ENCODE peak calls at places on chromosomes 4 and X, in five cellular contexts. One of them, this sample, is unnamed.

GRCh38 chr4:80185787-80186548 is 11.3 kb upstream of the PRDM8 start:
- DNase-seq in cardiac muscle cell: peak; percentile 30
- DNase-seq in K562: no peak
- DNase-seq in stomach: no peak
- DNase-seq in fibroblast of the aortic adventitia: no peak
- DNase-seq in this sample: no peak

GRCh38 chr4:123163501-123163900 is 233.1 kb upstream of the SPRY1 start:
- DNase-seq in cardiac muscle cell: no peak
- DNase-seq in K562: no peak
- DNase-seq in stomach: no peak
- DNase-seq in fibroblast of the aortic adventitia: no peak
- DNase-seq in this sample: peak; percentile 73

GRCh38 chrX:44451056-44451455 is 91.6 kb downstream of the FUNDC1 start:
- DNase-seq in cardiac muscle cell: no peak
- DNase-seq in K562: no peak
- DNase-seq in stomach: no peak
- DNase-seq in fibroblast of the aortic adventitia: no peak
- DNase-seq in this sample: no peak

GRCh38 chr4:1658581-1658980 is 25.5 kb downstream of the FAM53A start:
- DNase-seq in cardiac muscle cell: no peak
- DNase-seq in K562: no peak
- DNase-seq in stomach: no peak
- DNase-seq in fibroblast of the aortic adventitia: no peak
- DNase-seq in this sample: no peak

GRCh38 chr4:121138014-121138413 is 26.1 kb downstream of the TNIP3 start:
- DNase-seq in cardiac muscle cell: no peak
- DNase-seq in K562: no peak
- DNase-seq in stomach: no peak
- DNase-seq in fibroblast of the aortic adventitia: no peak
- DNase-seq in this sample: no peak

GRCh38 chr4:164116286-164116685 is 621.8 kb downstream of the TMA16 start:
- DNase-seq in cardiac muscle cell: no peak
- DNase-seq in K562: no peak
- DNase-seq in stomach: no peak
- DNase-seq in fibroblast of the aortic adventitia: no peak
- DNase-seq in this sample: no peak

GRCh38 chr4:13921805-13922204 is 294.3 kb upstream of the BOD1L1 start:
- DNase-seq in cardiac muscle cell: no peak
- DNase-seq in K562: no peak
- DNase-seq in stomach: no peak
- DNase-seq in fibroblast of the aortic adventitia: peak; percentile 77
- DNase-seq in this sample: peak; percentile 75

GRCh38 chr4:16757080-16757521 is 141.3 kb downstream of the LDB2 start:
- DNase-seq in cardiac muscle cell: no peak
- DNase-seq in K562: no peak
- DNase-seq in stomach: no peak
- DNase-seq in fibroblast of the aortic adventitia: peak; percentile 77
- DNase-seq in this sample: peak; percentile 34

GRCh38 chrX:41921492-41922124 is 1.7 kb downstream of the CASK start:
- DNase-seq in cardiac muscle cell: no peak
- DNase-seq in K562: no peak
- DNase-seq in stomach: no peak
- DNase-seq in fibroblast of the aortic adventitia: peak; percentile 72
- DNase-seq in this sample: peak; percentile 72

GRCh38 chrX:32408389-32408788 is 803.0 kb downstream of the DMD start:
- DNase-seq in cardiac muscle cell: no peak
- DNase-seq in K562: no peak
- DNase-seq in stomach: no peak
- DNase-seq in fibroblast of the aortic adventitia: no peak
- DNase-seq in this sample: no peak

GRCh38 chr4:534101-534575 is 35.1 kb downstream of the PIGG start:
- DNase-seq in cardiac muscle cell: no peak
- DNase-seq in K562: no peak
- DNase-seq in stomach: no peak
- DNase-seq in fibroblast of the aortic adventitia: no peak
- DNase-seq in this sample: no peak

GRCh38 chr4:128604840-128605239 is 204.7 kb upstream of the JADE1 start:
- DNase-seq in cardiac muscle cell: no peak
- DNase-seq in K562: no peak
- DNase-seq in stomach: no peak
- DNase-seq in fibroblast of the aortic adventitia: peak; percentile 20
- DNase-seq in this sample: peak; percentile 36

GRCh38 chrX:118350221-118350620 is 4.3 kb downstream of the WDR44 start:
- DNase-seq in cardiac muscle cell: no peak
- DNase-seq in K562: no peak
- DNase-seq in stomach: no peak
- DNase-seq in fibroblast of the aortic adventitia: peak; percentile 41
- DNase-seq in this sample: peak; percentile 56

GRCh38 chr4:14415146-14415545 is 587.1 kb upstream of the CPEB2 start:
- DNase-seq in cardiac muscle cell: peak; percentile 76
- DNase-seq in K562: no peak
- DNase-seq in stomach: no peak
- DNase-seq in fibroblast of the aortic adventitia: peak; percentile 57
- DNase-seq in this sample: peak; percentile 19

GRCh38 chr4:66404149-66404548 is 733.9 kb upstream of the EPHA5 start:
- DNase-seq in cardiac muscle cell: no peak
- DNase-seq in K562: no peak
- DNase-seq in stomach: no peak
- DNase-seq in fibroblast of the aortic adventitia: peak; percentile 69
- DNase-seq in this sample: no peak

GRCh38 chr4:3396611-3397010 is 45.2 kb upstream of the HGFAC start:
- DNase-seq in cardiac muscle cell: no peak
- DNase-seq in K562: no peak
- DNase-seq in stomach: no peak
- DNase-seq in fibroblast of the aortic adventitia: peak; percentile 9
- DNase-seq in this sample: no peak

GRCh38 chr4:188246488-188246887 is 107.2 kb downstream of the TRIML1 start:
- DNase-seq in cardiac muscle cell: no peak
- DNase-seq in K562: no peak
- DNase-seq in stomach: no peak
- DNase-seq in fibroblast of the aortic adventitia: no peak
- DNase-seq in this sample: no peak

GRCh38 chr4:173834151-173834550 is 304.1 kb upstream of the HAND2 start:
- DNase-seq in cardiac muscle cell: no peak
- DNase-seq in K562: no peak
- DNase-seq in stomach: no peak
- DNase-seq in fibroblast of the aortic adventitia: peak; percentile 56
- DNase-seq in this sample: peak; percentile 12

GRCh38 chr4:37531156-37531555 is 155.0 kb downstream of the RELL1 start:
- DNase-seq in cardiac muscle cell: no peak
- DNase-seq in K562: no peak
- DNase-seq in stomach: no peak
- DNase-seq in fibroblast of the aortic adventitia: no peak
- DNase-seq in this sample: no peak

GRCh38 chrX:24553016-24553415 is 87.9 kb downstream of the PDK3 start:
- DNase-seq in cardiac muscle cell: no peak
- DNase-seq in K562: no peak
- DNase-seq in stomach: no peak
- DNase-seq in fibroblast of the aortic adventitia: peak; percentile 32
- DNase-seq in this sample: peak; percentile 3

GRCh38 chrX:118682258-118683014 is 45.0 kb upstream of the IL13RA1 start:
- DNase-seq in cardiac muscle cell: no peak
- DNase-seq in K562: no peak
- DNase-seq in stomach: no peak
- DNase-seq in fibroblast of the aortic adventitia: peak; percentile 20
- DNase-seq in this sample: peak; percentile 4

GRCh38 chrX:1874416-1874815 is 259.6 kb downstream of the ASMT start:
- DNase-seq in cardiac muscle cell: no peak
- DNase-seq in K562: no peak
- DNase-seq in stomach: no peak
- DNase-seq in fibroblast of the aortic adventitia: no peak
- DNase-seq in this sample: no peak

GRCh38 chr4:185201983-185202962 is 1.5 kb downstream of the CFAP97 start:
- DNase-seq in cardiac muscle cell: peak; percentile 33
- DNase-seq in K562: peak; percentile 54
- DNase-seq in stomach: no peak
- DNase-seq in fibroblast of the aortic adventitia: peak; percentile 61
- DNase-seq in this sample: peak; percentile 77

GRCh38 chr4:5705672-5706310 is 2.6 kb downstream of the EVC2 start:
- DNase-seq in cardiac muscle cell: peak; percentile 58
- DNase-seq in K562: peak; percentile 43
- DNase-seq in stomach: no peak
- DNase-seq in fibroblast of the aortic adventitia: peak; percentile 32
- DNase-seq in this sample: no peak

GRCh38 chr4:38867478-38868054 is at the start of gene FAM114A1:
- DNase-seq in cardiac muscle cell: peak; percentile 88
- DNase-seq in K562: peak; percentile 95
- DNase-seq in stomach: peak; percentile 87
- DNase-seq in fibroblast of the aortic adventitia: peak; percentile 76
- DNase-seq in this sample: peak; percentile 84

GRCh38 chrX:123961268-123962005 is at the start of gene STAG2:
- DNase-seq in cardiac muscle cell: peak; percentile 83
- DNase-seq in K562: peak; percentile 62
- DNase-seq in stomach: peak; percentile 70
- DNase-seq in fibroblast of the aortic adventitia: peak; percentile 87
- DNase-seq in this sample: peak; percentile 92

GRCh38 chrX:145735036-145735435 is 82.6 kb upstream of the SLITRK2 start:
- DNase-seq in cardiac muscle cell: no peak
- DNase-seq in K562: no peak
- DNase-seq in stomach: no peak
- DNase-seq in fibroblast of the aortic adventitia: no peak
- DNase-seq in this sample: no peak

GRCh38 chr4:7398104-7398423 is 36.7 kb downstream of the PSAPL1 start:
- DNase-seq in cardiac muscle cell: peak; percentile 85
- DNase-seq in K562: no peak
- DNase-seq in stomach: no peak
- DNase-seq in fibroblast of the aortic adventitia: no peak
- DNase-seq in this sample: peak; percentile 11

GRCh38 chr4:180100433-180101344 is 2142.5 kb upstream of the TENM3 start:
- DNase-seq in cardiac muscle cell: no peak
- DNase-seq in K562: no peak
- DNase-seq in stomach: no peak
- DNase-seq in fibroblast of the aortic adventitia: no peak
- DNase-seq in this sample: no peak

GRCh38 chr4:159256037-159256436 is 153.2 kb downstream of the RAPGEF2 start:
- DNase-seq in cardiac muscle cell: no peak
- DNase-seq in K562: no peak
- DNase-seq in stomach: no peak
- DNase-seq in fibroblast of the aortic adventitia: no peak
- DNase-seq in this sample: no peak

GRCh38 chr4:188819243-188819642 is 680.0 kb downstream of the TRIML1 start:
- DNase-seq in cardiac muscle cell: no peak
- DNase-seq in K562: no peak
- DNase-seq in stomach: no peak
- DNase-seq in fibroblast of the aortic adventitia: no peak
- DNase-seq in this sample: no peak

GRCh38 chrX:45799576-45799975 is 598.9 kb upstream of the DIPK2B start:
- DNase-seq in cardiac muscle cell: no peak
- DNase-seq in K562: no peak
- DNase-seq in stomach: no peak
- DNase-seq in fibroblast of the aortic adventitia: no peak
- DNase-seq in this sample: no peak
- H3K4me3 ChIP-seq in cardiac muscle cell: no peak overlapping the region
- H3K4me3 ChIP-seq in K562: no peak overlapping the region
- H3K4me3 ChIP-seq in stomach: no peak overlapping the region
- H3K4me3 ChIP-seq in fibroblast of the aortic adventitia: no peak overlapping the region
- H3K4me3 ChIP-seq in this sample: no peak overlapping the region

GRCh38 chr4:40478215-40478614 is 143.1 kb downstream of the CHRNA9 start:
- DNase-seq in cardiac muscle cell: peak; percentile 23
- DNase-seq in K562: no peak
- DNase-seq in stomach: no peak
- DNase-seq in fibroblast of the aortic adventitia: no peak
- DNase-seq in this sample: no peak
- TF ChIP-seq CTCF in cardiac muscle cell: no peak
- TF ChIP-seq CTCF in K562: no peak
- TF ChIP-seq CTCF in stomach: no peak
- TF ChIP-seq CTCF in fibroblast of the aortic adventitia: no peak
- TF ChIP-seq CTCF in this sample: no peak

GRCh38 chrX:40148189-40148438 is 50.4 kb upstream of the BCOR start:
- DNase-seq in cardiac muscle cell: no peak
- DNase-seq in K562: no peak
- DNase-seq in stomach: no peak
- DNase-seq in fibroblast of the aortic adventitia: no peak
- DNase-seq in this sample: no peak
- H3K4me3 ChIP-seq in cardiac muscle cell: no peak overlapping the region
- H3K4me3 ChIP-seq in K562: peak overlapping the region; percentile 11
- H3K4me3 ChIP-seq in stomach: no peak overlapping the region
- H3K4me3 ChIP-seq in fibroblast of the aortic adventitia: no peak overlapping the region
- H3K4me3 ChIP-seq in this sample: no peak overlapping the region

DNA sequence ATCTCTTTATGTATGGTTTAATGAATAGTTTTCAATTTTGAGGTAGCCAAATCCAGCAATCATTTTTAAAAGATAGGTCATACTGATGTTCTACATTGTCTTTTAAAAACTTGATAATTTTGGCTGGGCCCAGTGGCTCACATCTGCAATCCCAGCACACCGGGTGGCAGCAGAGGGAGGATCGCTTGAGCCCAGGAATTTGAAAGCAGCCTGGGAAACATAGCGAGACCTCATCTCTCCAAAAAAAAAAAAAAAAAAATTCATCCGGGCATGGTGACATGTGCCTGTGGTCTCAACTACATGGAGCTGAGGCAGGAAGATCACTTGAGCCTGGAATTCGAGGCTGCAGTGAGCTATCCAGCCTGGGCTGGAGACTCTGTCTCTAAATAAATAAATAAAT is 419.8 kb downstream of the GALNTL6 start:
- DNase-seq in cardiac muscle cell: peak; percentile 30
- DNase-seq in K562: no peak
- DNase-seq in stomach: no peak
- DNase-seq in fibroblast of the aortic adventitia: no peak
- DNase-seq in this sample: no peak
- TF ChIP-seq CTCF in cardiac muscle cell: no peak
- TF ChIP-seq CTCF in K562: no peak
- TF ChIP-seq CTCF in stomach: no peak
- TF ChIP-seq CTCF in fibroblast of the aortic adventitia: no peak
- TF ChIP-seq CTCF in this sample: no peak

GRCh38 chrX:148500428-148501120 is at the start of gene AFF2:
- DNase-seq in cardiac muscle cell: peak; percentile 52
- DNase-seq in K562: no peak
- DNase-seq in stomach: peak; percentile 28
- DNase-seq in fibroblast of the aortic adventitia: peak; percentile 26
- DNase-seq in this sample: no peak
- H3K4me3 ChIP-seq in cardiac muscle cell: peak within 1 kb of the TSS; percentile 78
- H3K4me3 ChIP-seq in K562: no peak within 1 kb of the TSS
- H3K4me3 ChIP-seq in stomach: peak within 1 kb of the TSS; percentile 53
- H3K4me3 ChIP-seq in fibroblast of the aortic adventitia: peak within 1 kb of the TSS; percentile 62
- H3K4me3 ChIP-seq in this sample: peak within 1 kb of the TSS; percentile 27

DNA sequence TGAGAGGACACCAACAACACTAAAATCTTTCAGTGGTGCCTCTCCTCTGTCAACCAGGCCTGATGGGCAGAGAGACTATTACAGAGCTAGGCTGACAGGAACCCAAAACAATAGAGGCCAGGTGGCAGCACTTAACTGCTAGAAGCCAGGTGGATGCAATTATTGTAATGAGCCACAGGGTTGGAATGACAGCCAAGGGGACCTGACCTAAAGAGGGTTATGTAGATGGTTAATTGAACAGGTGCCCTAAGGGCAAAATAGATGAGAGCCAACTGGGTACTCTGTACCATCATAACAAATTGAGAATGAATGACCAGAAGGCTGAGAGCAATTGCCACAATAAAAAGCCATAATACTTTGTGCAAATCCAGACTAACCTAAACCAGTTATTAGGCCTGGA is 24.7 kb upstream of the FRAS1 start:
- DNase-seq in cardiac muscle cell: no peak
- DNase-seq in K562: no peak
- DNase-seq in stomach: no peak
- DNase-seq in fibroblast of the aortic adventitia: no peak
- DNase-seq in this sample: no peak
- TF ChIP-seq CTCF in cardiac muscle cell: no peak
- TF ChIP-seq CTCF in K562: no peak
- TF ChIP-seq CTCF in stomach: no peak
- TF ChIP-seq CTCF in fibroblast of the aortic adventitia: no peak
- TF ChIP-seq CTCF in this sample: no peak

GRCh38 chr4:20255251-20255586 is 3.5 kb downstream of the SLIT2 start:
- DNase-seq in cardiac muscle cell: no peak
- DNase-seq in K562: no peak
- DNase-seq in stomach: no peak
- DNase-seq in fibroblast of the aortic adventitia: peak; percentile 52
- DNase-seq in this sample: no peak
- H3K4me3 ChIP-seq in cardiac muscle cell: peak overlapping the region; percentile 84
- H3K4me3 ChIP-seq in K562: no peak overlapping the region
- H3K4me3 ChIP-seq in stomach: peak overlapping the region; percentile 66
- H3K4me3 ChIP-seq in fibroblast of the aortic adventitia: peak overlapping the region; percentile 84
- H3K4me3 ChIP-seq in this sample: peak overlapping the region; percentile 78